ENCODE peak calls at places on chromosomes 13 and 19, in eight cellular contexts. Y is GM23248, D is PC-9, G is astrocyte, H is HCT116, Q is H9, S is OCI-LY7, A is GM23338. B is an unnamed sample. For H3K79me2, the result is how much of the 10 kb centered on the place peaks cover.

GRCh38 chr19:7784856-7785255 is 21.8 kb downstream of the CLEC4M start:
- DNase-seq in Y (no peak), D (no peak), G (no peak), H (no peak), Q (no peak), S (no peak), A (no peak), B (no peak)

GRCh38 chr13:108769213-108770070 is 140.0 kb downstream of the MYO16 start:
- DNase-seq in Y (no peak), D (peak), G (peak), H (no peak), Q (no peak), S (no peak), A (no peak), B (no peak)

GRCh38 chr19:44807652-44808462 is 1.0 kb upstream of the BCAM start:
- DNase-seq in Y (peak), D (peak), G (peak), H (peak), Q (peak), S (peak), A (peak), B (peak)

GRCh38 chr19:33809960-33810359 is 13.3 kb downstream of the KCTD15 start:
- DNase-seq in Y (peak), D (no peak), G (no peak), H (no peak), Q (no peak), S (no peak), A (no peak), B (peak)

GRCh38 chr19:1748115-1748702 is 5.1 kb upstream of the ONECUT3 start:
- DNase-seq in Y (no peak), D (no peak), G (no peak), H (no peak), Q (no peak), S (peak), A (peak), B (no peak)

GRCh38 chr13:107803822-107804495 is 411.4 kb downstream of the LIG4 start:
- DNase-seq in Y (no peak), D (no peak), G (no peak), H (no peak), Q (no peak), S (no peak), A (no peak), B (no peak)

GRCh38 chr13:110361365-110361911 is 54.4 kb downstream of the COL4A2 start:
- DNase-seq in Y (peak), D (no peak), G (peak), H (no peak), Q (no peak), S (no peak), A (no peak), B (peak)

GRCh38 chr13:92573467-92574057 is 653.0 kb upstream of the GPC6 start:
- DNase-seq in Y (peak), D (no peak), G (peak), H (no peak), Q (peak), S (no peak), A (peak), B (peak)

GRCh38 chr13:49958321-49958720 is 22.2 kb upstream of the SPRYD7 start:
- DNase-seq in Y (peak), D (no peak), G (peak), H (no peak), Q (no peak), S (no peak), A (no peak), B (peak)

GRCh38 chr19:55668603-55669348 is 6.2 kb upstream of the EPN1 start:
- DNase-seq in Y (no peak), D (no peak), G (no peak), H (no peak), Q (no peak), S (no peak), A (no peak), B (no peak)

GRCh38 chr13:25372275-25373081 is 704 bp downstream of the ATP8A2 start:
- DNase-seq in Y (peak), D (no peak), G (no peak), H (no peak), Q (peak), S (no peak), A (peak), B (no peak)

GRCh38 chr19:35722461-35722860 is 4.7 kb downstream of the KMT2B start:
- DNase-seq in Y (no peak), D (no peak), G (no peak), H (no peak), Q (no peak), S (no peak), A (no peak), B (no peak)

GRCh38 chr19:10431254-10431942 is 11.1 kb downstream of the PDE4A start:
- DNase-seq in Y (peak), D (no peak), G (no peak), H (no peak), Q (no peak), S (no peak), A (peak), B (peak)

GRCh38 chr13:43405457-43405856 is 381.3 kb downstream of the ENOX1 start:
- DNase-seq in Y (peak), D (peak), G (peak), H (no peak), Q (no peak), S (no peak), A (no peak), B (peak)

GRCh38 chr19:52622261-52622660 is 15.9 kb downstream of the ZNF83 start:
- DNase-seq in Y (no peak), D (no peak), G (no peak), H (no peak), Q (no peak), S (no peak), A (peak), B (no peak)

GRCh38 chr13:113976711-113977684 is 3.1 kb upstream of the C13orf46 start:
- DNase-seq in Y (peak), D (peak), G (peak), H (no peak), Q (no peak), S (no peak), A (no peak), B (peak)

GRCh38 chr19:30091856-30092255 is 149.8 kb downstream of the URI1 start:
- DNase-seq in Y (no peak), D (no peak), G (no peak), H (no peak), Q (no peak), S (no peak), A (no peak), B (no peak)

GRCh38 chr19:52689804-52690394 is 44.9 kb downstream of the ZNF611 start:
- DNase-seq in Y (peak), D (no peak), G (no peak), H (no peak), Q (peak), S (no peak), A (peak), B (no peak)

GRCh38 chr13:24173775-24174174 is 13.3 kb downstream of the SPATA13 start:
- DNase-seq in Y (no peak), D (no peak), G (no peak), H (no peak), Q (no peak), S (no peak), A (no peak), B (no peak)

GRCh38 chr19:48396010-48396870 is 2.8 kb downstream of the GRIN2D start:
- DNase-seq in Y (no peak), D (no peak), G (no peak), H (no peak), Q (no peak), S (no peak), A (no peak), B (no peak)

GRCh38 chr13:99425485-99426341 is 75.6 kb upstream of the TM9SF2 start:
- DNase-seq in Y (no peak), D (no peak), G (no peak), H (no peak), Q (peak), S (peak), A (no peak), B (no peak)

GRCh38 chr13:84037937-84038464 is 155.7 kb upstream of the SLITRK1 start:
- DNase-seq in Y (no peak), D (no peak), G (no peak), H (no peak), Q (no peak), S (no peak), A (no peak), B (no peak)

GRCh38 chr19:341386-342127 is 3.0 kb downstream of the MIER2 start:
- DNase-seq in Y (no peak), D (no peak), G (no peak), H (no peak), Q (no peak), S (no peak), A (no peak), B (no peak)

GRCh38 chr13:36706755-36707154 is 32.9 kb downstream of the SERTM1 start:
- DNase-seq in Y (peak), D (no peak), G (peak), H (no peak), Q (no peak), S (no peak), A (no peak), B (no peak)

GRCh38 chr13:29509999-29510586 is 85.4 kb downstream of the SLC7A1 start:
- DNase-seq in Y (peak), D (no peak), G (peak), H (no peak), Q (no peak), S (no peak), A (no peak), B (peak)

GRCh38 chr13:30148171-30148754 is 159.1 kb downstream of the KATNAL1 start:
- DNase-seq in Y (no peak), D (no peak), G (no peak), H (no peak), Q (no peak), S (peak), A (no peak), B (no peak)

GRCh38 chr19:13875824-13876223 is 1.1 kb upstream of the NANOS3 start:
- DNase-seq in Y (no peak), D (peak), G (no peak), H (no peak), Q (no peak), S (no peak), A (no peak), B (no peak)

GRCh38 chr19:13869324-13869723 is 7.6 kb upstream of the NANOS3 start:
- DNase-seq in Y (no peak), D (no peak), G (no peak), H (no peak), Q (no peak), S (no peak), A (no peak), B (no peak)

GRCh38 chr19:13872339-13872694 is 4.6 kb upstream of the NANOS3 start:
- DNase-seq in Y (no peak), D (no peak), G (no peak), H (no peak), Q (no peak), S (no peak), A (no peak), B (no peak)

GRCh38 chr19:13873776-13874515 is 3.0 kb upstream of the NANOS3 start:
- DNase-seq in Y (no peak), D (peak), G (no peak), H (no peak), Q (no peak), S (no peak), A (no peak), B (no peak)

GRCh38 chr19:13872695-13873389 is 4.1 kb upstream of the NANOS3 start:
- DNase-seq in Y (no peak), D (peak), G (no peak), H (no peak), Q (peak), S (no peak), A (peak), B (no peak)
- H2AFZ ChIP-seq in Y (peak), D (peak), G (peak), H (peak), Q (no peak), S (peak), A (no peak), B (no peak)

DNA sequence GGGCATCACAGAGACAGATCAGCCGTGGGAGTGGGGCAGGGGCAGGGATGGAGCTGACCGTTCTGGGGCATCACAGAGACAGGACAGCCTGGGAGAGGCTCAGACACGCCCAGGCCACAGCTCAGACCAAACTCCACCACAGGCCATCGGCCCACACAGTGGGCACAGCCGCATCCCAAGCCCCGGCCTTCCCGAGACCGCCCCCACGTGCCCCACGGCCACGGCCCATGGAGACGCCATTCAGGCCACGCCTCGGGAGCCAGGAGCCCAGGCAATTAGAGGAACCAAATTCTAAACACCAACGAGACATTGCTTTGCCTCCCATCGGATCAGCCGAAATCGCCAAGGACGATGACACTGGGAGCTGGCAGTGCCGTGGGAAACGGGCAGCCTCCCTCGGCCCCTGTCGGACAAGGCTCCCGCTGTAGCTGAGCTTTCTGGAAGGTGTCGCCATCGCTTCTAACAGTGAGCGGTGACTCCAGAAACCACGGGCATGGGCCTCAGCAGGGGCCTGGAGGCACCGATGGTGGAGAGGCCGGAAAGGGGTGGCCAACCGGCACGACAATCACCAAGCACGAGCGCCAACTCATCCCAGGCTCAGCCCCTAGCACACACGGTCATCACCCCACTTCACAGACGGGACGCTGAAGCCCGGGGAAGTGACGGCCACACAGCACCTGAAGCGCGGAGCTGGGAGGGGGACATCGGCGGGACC is 2.4 kb downstream of the PIP5K1C start:
- DNase-seq in Y (no peak), D (no peak), G (no peak), H (no peak), Q (no peak), S (no peak), A (no peak), B (no peak)
- H3K27ac ChIP-seq in Y (no peak), D (no peak), G (no peak), H (no peak), Q (no peak), S (no peak), A (no peak), B (no peak)

GRCh38 chr13:40971321-40971720 is 47.8 kb downstream of the ELF1 start:
- DNase-seq in Y (no peak), D (no peak), G (no peak), H (no peak), Q (no peak), S (no peak), A (no peak), B (no peak)
- H3K79me2 ChIP-seq in Y (half or more), D (half or more), G (under half), H (half or more), Q (under half), S (half or more), A (under half), B (under half)

GRCh38 chr19:19387108-19387507 is 18.4 kb upstream of the GATAD2A start:
- DNase-seq in Y (no peak), D (no peak), G (no peak), H (no peak), Q (no peak), S (no peak), A (no peak), B (no peak)

GRCh38 chr19:19385131-19385899 is 20.2 kb upstream of the GATAD2A start:
- DNase-seq in Y (peak), D (peak), G (peak), H (peak), Q (peak), S (peak), A (peak), B (peak)

GRCh38 chr19:19385900-19386339 is 19.6 kb upstream of the GATAD2A start:
- DNase-seq in Y (no peak), D (peak), G (no peak), H (no peak), Q (peak), S (peak), A (peak), B (peak)

GRCh38 chr19:19384486-19384885 is 21.0 kb upstream of the GATAD2A start:
- DNase-seq in Y (no peak), D (no peak), G (no peak), H (no peak), Q (no peak), S (no peak), A (peak), B (no peak)

GRCh38 chr19:19386373-19386869 is 19.1 kb upstream of the GATAD2A start:
- DNase-seq in Y (peak), D (no peak), G (no peak), H (no peak), Q (no peak), S (no peak), A (peak), B (no peak)
- H2AFZ ChIP-seq in Y (peak), D (peak), G (peak), H (no peak), Q (no peak), S (peak), A (peak), B (no peak)

GRCh38 chr13:54592201-54592600 is 1563.6 kb downstream of the OLFM4 start:
- DNase-seq in Y (no peak), D (no peak), G (no peak), H (no peak), Q (no peak), S (no peak), A (no peak), B (no peak)
- H3K27ac ChIP-seq in Y (no peak), D (no peak), G (no peak), H (no peak), Q (no peak), S (no peak), A (no peak), B (no peak)

GRCh38 chr19:16620584-16620983 is 7.4 kb downstream of the MED26 start:
- DNase-seq in Y (no peak), D (no peak), G (no peak), H (no peak), Q (no peak), S (no peak), A (no peak), B (no peak)

GRCh38 chr19:16615788-16616187 is 12.2 kb downstream of the MED26 start:
- DNase-seq in Y (no peak), D (no peak), G (no peak), H (no peak), Q (peak), S (no peak), A (peak), B (no peak)

GRCh38 chr19:16620018-16620417 is 8.0 kb downstream of the MED26 start:
- DNase-seq in Y (peak), D (no peak), G (no peak), H (no peak), Q (no peak), S (no peak), A (no peak), B (no peak)

GRCh38 chr19:16619456-16619855 is 8.5 kb downstream of the MED26 start:
- DNase-seq in Y (peak), D (no peak), G (no peak), H (no peak), Q (no peak), S (no peak), A (no peak), B (no peak)

GRCh38 chr19:16618248-16618647 is 9.8 kb downstream of the MED26 start:
- DNase-seq in Y (no peak), D (no peak), G (no peak), H (no peak), Q (no peak), S (peak), A (no peak), B (no peak)
- H3K79me2 ChIP-seq in Y (half or more), D (half or more), G (half or more), H (half or more), Q (half or more), S (half or more), A (half or more), B (half or more)

DNA sequence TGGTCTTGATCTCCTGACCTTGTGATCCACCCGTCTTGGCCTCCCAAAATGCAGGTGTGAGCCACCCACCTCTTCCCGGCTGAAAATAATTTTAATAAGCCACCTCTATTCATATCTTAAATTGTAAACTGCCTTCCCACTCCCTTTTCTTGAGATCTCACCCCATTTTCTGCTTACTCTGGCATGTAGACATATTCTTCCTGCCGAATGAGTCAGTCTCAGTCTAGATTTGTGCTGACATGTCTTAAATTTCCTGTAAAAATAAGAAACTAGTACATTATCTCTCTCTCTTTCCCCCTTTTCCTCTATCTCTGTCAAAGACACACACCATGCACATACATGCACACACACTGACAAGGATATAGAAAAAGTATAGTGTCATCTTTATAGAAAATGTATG is 60.9 kb downstream of the THSD1 start:
- DNase-seq in Y (peak), D (no peak), G (peak), H (no peak), Q (no peak), S (no peak), A (no peak), B (peak)
- H2AFZ ChIP-seq in Y (peak), D (no peak), G (peak), H (no peak), Q (no peak), S (no peak), A (no peak), B (peak)

GRCh38 chr13:48818495-48818961 is 157.2 kb upstream of the FNDC3A start:
- DNase-seq in Y (peak), D (no peak), G (peak), H (no peak), Q (no peak), S (no peak), A (peak), B (peak)
- H3K27ac ChIP-seq in Y (peak), D (no peak), G (peak), H (no peak), Q (no peak), S (no peak), A (no peak), B (peak)

DNA sequence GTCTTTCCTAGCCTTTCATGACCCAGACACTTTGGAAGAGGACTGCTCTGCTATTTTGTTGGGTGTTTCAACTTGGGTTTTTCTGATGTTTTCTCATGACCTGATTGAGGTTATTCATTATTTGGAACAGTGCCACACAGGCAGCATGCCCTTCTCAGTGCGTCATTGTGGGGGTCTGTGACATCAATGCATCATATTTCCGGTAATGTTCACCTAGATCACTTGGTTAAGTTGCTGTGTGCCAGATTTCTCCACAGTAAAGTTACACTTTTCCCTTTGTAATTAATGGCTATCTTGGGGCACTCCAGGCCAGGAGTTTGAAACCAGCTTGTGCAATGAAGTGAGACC is 124.4 kb downstream of the SIPA1L3 start:
- DNase-seq in Y (peak), D (no peak), G (peak), H (no peak), Q (no peak), S (no peak), A (no peak), B (peak)
- H3K79me2 ChIP-seq in Y (under half), D (under half), G (under half), H (under half), Q (under half), S (under half), A (under half), B (under half)